ENCODE peak calls at places on chromosomes 16 and 17, in seven cellular contexts. L is choroid plexus epithelial cell; G is CD8-positive, alpha-beta memory T cell; I is upper lobe of right lung; D is cardiac fibroblast; U is SK-N-MC; N is heart left ventricle. E is an unnamed sample.

GRCh38 chr17:42414782-42415409 is 8.2 kb downstream of the CAVIN1 start:
- DNase-seq in N (peak; percentile 37), I (peak; percentile 75), G (no peak), D (no peak), U (no peak), L (no peak), E (peak; percentile 93)

GRCh38 chr16:85557976-85558589 is 55.0 kb upstream of the GSE1 start:
- DNase-seq in I (no peak), G (no peak), D (no peak), L (no peak), N (peak; percentile 20), U (no peak), E (no peak)

GRCh38 chr17:80929449-80929848 is 62.2 kb upstream of the CHMP6 start:
- DNase-seq in G (no peak), L (no peak), N (no peak), I (peak; percentile 48), D (no peak), U (no peak), E (no peak)

GRCh38 chr16:46745594-46745993 is 2.5 kb downstream of the MYLK3 start:
- DNase-seq in I (peak; percentile 3), L (no peak), D (no peak), G (no peak), N (no peak), U (no peak), E (no peak)

GRCh38 chr17:57284984-57285646 is 28.8 kb downstream of the MSI2 start:
- DNase-seq in G (no peak), I (no peak), U (no peak), L (peak; percentile 20), D (no peak), N (no peak), E (peak; percentile 83)

GRCh38 chr17:44899074-44899782 is at the start of gene EFTUD2:
- DNase-seq in U (peak; percentile 58), L (peak; percentile 90), I (peak; percentile 96), N (peak; percentile 95), G (peak; percentile 89), D (peak; percentile 93), E (peak; percentile 85)

GRCh38 chr17:80663783-80664206 is 119.2 kb downstream of the RPTOR start:
- DNase-seq in N (no peak), D (no peak), I (no peak), L (no peak), U (no peak), G (no peak), E (no peak)

GRCh38 chr16:8109510-8110369 is 480.6 kb downstream of the TMEM114 start:
- DNase-seq in I (no peak), U (no peak), G (no peak), D (no peak), N (no peak), L (no peak), E (no peak)

GRCh38 chr16:19936431-19936830 is 51.8 kb upstream of the GPRC5B start:
- DNase-seq in I (no peak), N (no peak), G (no peak), U (no peak), D (peak; percentile 8), L (no peak), E (no peak)

GRCh38 chr17:61338000-61338864 is 61.4 kb upstream of the TBX2 start:
- DNase-seq in U (no peak), I (no peak), N (peak; percentile 53), D (peak; percentile 91), L (peak; percentile 44), G (no peak), E (no peak)

GRCh38 chr17:30124273-30124796 is 7.7 kb downstream of the NSRP1 start:
- DNase-seq in U (no peak), D (no peak), L (no peak), I (no peak), G (no peak), N (no peak), E (no peak)

GRCh38 chr17:55710410-55710809 is 12.3 kb downstream of the TMEM100 start:
- DNase-seq in I (no peak), D (peak; percentile 28), N (no peak), U (no peak), L (peak; percentile 47), G (no peak), E (no peak)

GRCh38 chr16:87924041-87924851 is 12.1 kb downstream of the CA5A start:
- DNase-seq in U (no peak), D (no peak), N (no peak), I (no peak), G (no peak), L (no peak), E (no peak)

GRCh38 chr17:70668276-70668937 is 499.1 kb downstream of the KCNJ2 start:
- DNase-seq in I (no peak), U (no peak), D (no peak), G (no peak), L (no peak), N (no peak), E (no peak)

GRCh38 chr17:39683295-39683939 is 4.4 kb downstream of the PGAP3 start:
- DNase-seq in G (no peak), N (no peak), U (no peak), L (no peak), I (no peak), D (no peak), E (no peak)

GRCh38 chr16:29147710-29148425 is 163.0 kb downstream of the LAT start:
- DNase-seq in I (peak; percentile 69), L (no peak), G (no peak), N (peak; percentile 12), D (no peak), U (no peak), E (no peak)

GRCh38 chr16:80717611-80718010 is 86.8 kb downstream of the CDYL2 start:
- DNase-seq in G (no peak), I (no peak), D (no peak), L (no peak), N (no peak), U (no peak), E (no peak)

GRCh38 chr17:37393352-37393751 is 13.3 kb downstream of the ACACA start:
- DNase-seq in U (no peak), G (no peak), N (no peak), D (no peak), L (no peak), I (no peak), E (no peak)

GRCh38 chr17:13575922-13576419 is 25.8 kb downstream of the HS3ST3A1 start:
- DNase-seq in D (no peak), L (peak; percentile 61), I (no peak), N (no peak), U (no peak), G (no peak), E (no peak)
- H3K4me3 ChIP-seq in D (no peak overlapping the region), L (no peak overlapping the region), I (no peak overlapping the region), N (no peak overlapping the region), U (no peak overlapping the region), G (no peak overlapping the region), E (no peak overlapping the region)

DNA sequence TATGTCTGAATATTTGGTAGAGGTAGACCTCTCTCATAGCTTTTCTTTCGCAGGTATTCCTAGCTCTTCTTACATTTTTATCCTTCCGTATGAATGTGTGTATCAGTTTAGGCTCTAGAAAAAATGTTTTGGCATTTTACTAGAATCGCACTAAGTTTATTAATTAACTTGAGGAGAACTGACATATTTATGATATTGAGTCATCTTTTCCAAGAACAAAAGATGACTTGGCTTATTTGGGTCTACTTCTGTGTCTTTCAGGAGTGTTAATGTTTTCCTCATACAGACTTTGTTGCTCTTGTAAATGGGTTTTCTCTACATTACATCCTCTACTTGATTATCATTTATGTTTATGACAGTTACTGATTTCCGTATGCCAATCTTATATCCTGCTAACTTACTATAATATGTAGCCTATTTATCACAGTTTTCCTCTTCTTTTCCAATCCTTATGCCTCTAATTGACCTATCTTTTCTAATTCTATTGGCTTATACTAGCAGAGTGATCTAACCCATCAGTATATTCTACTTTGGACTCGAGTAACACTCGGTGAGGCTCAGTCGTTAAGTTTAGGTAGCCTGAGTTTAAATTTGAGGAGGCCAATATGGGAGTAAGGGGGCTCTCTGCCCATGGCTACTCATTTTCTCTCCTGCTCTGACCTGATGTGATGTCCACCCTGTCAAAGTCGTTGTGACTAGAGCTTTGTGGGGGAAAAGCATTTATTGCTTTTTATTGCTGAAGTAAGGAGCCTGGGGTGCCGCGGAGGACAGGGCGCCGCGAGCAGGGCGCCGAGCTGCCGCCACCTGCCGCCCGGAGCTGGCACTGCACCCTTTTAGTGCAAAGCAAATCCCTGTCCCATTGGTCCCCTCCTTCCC is 20.0 kb downstream of the ST6GALNAC1 start:
- DNase-seq in D (peak; percentile 77), U (peak; percentile 26), G (peak; percentile 69), L (peak; percentile 77), N (peak; percentile 72), I (peak; percentile 90), E (peak; percentile 36)
- H3K4me3 ChIP-seq in D (no peak overlapping the region), U (peak overlapping the region; percentile 14), G (no peak overlapping the region), L (no peak overlapping the region), N (no peak overlapping the region), I (no peak overlapping the region), E (no peak overlapping the region)

GRCh38 chr16:66872524-66872923 is 7.8 kb upstream of the PDP2 start:
- DNase-seq in I (no peak), D (peak; percentile 13), G (no peak), L (peak; percentile 20), N (no peak), U (no peak), E (no peak)

GRCh38 chr16:66871840-66872239 is 8.5 kb upstream of the PDP2 start:
- DNase-seq in U (no peak), D (no peak), G (no peak), L (no peak), I (no peak), N (no peak), E (no peak)

GRCh38 chr16:66873685-66874055 is 6.6 kb upstream of the PDP2 start:
- DNase-seq in N (no peak), I (no peak), G (no peak), L (no peak), D (no peak), U (no peak), E (no peak)

GRCh38 chr16:66874079-66874775 is 6.1 kb upstream of the PDP2 start:
- DNase-seq in U (no peak), D (peak; percentile 66), G (no peak), I (no peak), L (peak; percentile 81), N (no peak), E (no peak)

GRCh38 chr16:66872927-66873684 is 7.2 kb upstream of the PDP2 start:
- DNase-seq in N (peak; percentile 94), U (no peak), I (peak; percentile 96), G (peak; percentile 84), L (peak; percentile 99), D (peak; percentile 100), E (peak; percentile 88)
- H3K4me3 ChIP-seq in N (peak overlapping the region; percentile 55), U (peak overlapping the region; percentile 75), I (peak overlapping the region; percentile 47), G (peak overlapping the region; percentile 69), L (peak overlapping the region; percentile 54), D (peak overlapping the region; percentile 40), E (peak overlapping the region; percentile 54)

GRCh38 chr16:1744338-1744840 is 27.0 kb downstream of the NME3 start:
- DNase-seq in L (no peak), G (no peak), D (no peak), I (no peak), U (no peak), N (no peak), E (no peak)

GRCh38 chr16:1745900-1746692 is 25.2 kb downstream of the NME3 start:
- DNase-seq in I (no peak), N (no peak), U (no peak), L (peak; percentile 96), D (peak; percentile 84), G (no peak), E (no peak)

GRCh38 chr16:1747934-1748333 is 23.4 kb downstream of the NME3 start:
- DNase-seq in L (no peak), G (no peak), D (no peak), N (no peak), U (no peak), I (no peak), E (no peak)

GRCh38 chr16:1745181-1745899 is 26.0 kb downstream of the NME3 start:
- DNase-seq in U (no peak), I (no peak), D (peak; percentile 61), L (peak; percentile 78), N (no peak), G (no peak), E (no peak)

GRCh38 chr16:1746693-1747195 is 24.6 kb downstream of the NME3 start:
- DNase-seq in L (no peak), G (no peak), D (peak; percentile 72), N (no peak), I (no peak), U (no peak), E (no peak)
- H3K4me3 ChIP-seq in L (no peak overlapping the region), G (no peak overlapping the region), D (no peak overlapping the region), N (no peak overlapping the region), I (no peak overlapping the region), U (no peak overlapping the region), E (no peak overlapping the region)